ENCODE peak calls at places on chromosomes 3 and 15, in six cellular contexts. W is GM12878, G is IMR-90, D is transverse colon, C is ovary, I is adrenal gland. J is an unnamed sample.

GRCh38 chr3:112602217-112602838 is 38.6 kb downstream of the CCDC80 start:
- DNase-seq in W (peak), G (no peak), D (no peak), C (no peak), I (no peak), J (no peak)

GRCh38 chr3:142723968-142724681 is at the start of gene TRPC1:
- DNase-seq in W (no peak), G (peak), D (peak), C (peak), I (peak), J (peak)

GRCh38 chr15:79872358-79873017 is 24.3 kb downstream of the MTHFS start:
- DNase-seq in W (no peak), G (peak), D (no peak), C (no peak), I (no peak), J (peak)

GRCh38 chr15:81897011-81897677 is 148.7 kb downstream of the MEX3B start:
- DNase-seq in W (no peak), G (peak), D (no peak), C (no peak), I (no peak), J (no peak)

GRCh38 chr15:87829651-87830050 is 426.9 kb downstream of the NTRK3 start:
- DNase-seq in W (no peak), G (no peak), D (no peak), C (no peak), I (peak), J (peak)

GRCh38 chr3:196756738-196757137 is 17.1 kb downstream of the PAK2 start:
- DNase-seq in W (no peak), G (no peak), D (no peak), C (no peak), I (no peak), J (no peak)

GRCh38 chr3:134803051-134803505 is 8.0 kb downstream of the EPHB1 start:
- DNase-seq in W (peak), G (no peak), D (no peak), C (no peak), I (no peak), J (no peak)

GRCh38 chr3:149507491-149508324 is 33.2 kb downstream of the TM4SF4 start:
- DNase-seq in W (peak), G (no peak), D (no peak), C (peak), I (no peak), J (peak)

GRCh38 chr3:39147711-39148115 is 5.7 kb downstream of the CSRNP1 start:
- DNase-seq in W (no peak), G (peak), D (peak), C (peak), I (peak), J (peak)

GRCh38 chr3:55491296-55491816 is 4.2 kb upstream of the WNT5A start:
- DNase-seq in W (no peak), G (peak), D (peak), C (peak), I (peak), J (no peak)

GRCh38 chr3:168591587-168591986 is 495.9 kb upstream of the GOLIM4 start:
- DNase-seq in W (no peak), G (no peak), D (no peak), C (no peak), I (no peak), J (no peak)

GRCh38 chr15:48643776-48644497 is 1.6 kb downstream of the FBN1 start:
- DNase-seq in W (no peak), G (no peak), D (no peak), C (no peak), I (no peak), J (no peak)

GRCh38 chr15:48644827-48645557 is 517 bp downstream of the FBN1 start:
- DNase-seq in W (no peak), G (peak), D (no peak), C (peak), I (peak), J (no peak)

GRCh38 chr15:48646364-48646763 is 855 bp upstream of the FBN1 start:
- DNase-seq in W (no peak), G (no peak), D (no peak), C (peak), I (no peak), J (no peak)

GRCh38 chr15:48644498-48644826 is 1.0 kb downstream of the FBN1 start:
- DNase-seq in W (no peak), G (peak), D (no peak), C (peak), I (peak), J (no peak)

DNA sequence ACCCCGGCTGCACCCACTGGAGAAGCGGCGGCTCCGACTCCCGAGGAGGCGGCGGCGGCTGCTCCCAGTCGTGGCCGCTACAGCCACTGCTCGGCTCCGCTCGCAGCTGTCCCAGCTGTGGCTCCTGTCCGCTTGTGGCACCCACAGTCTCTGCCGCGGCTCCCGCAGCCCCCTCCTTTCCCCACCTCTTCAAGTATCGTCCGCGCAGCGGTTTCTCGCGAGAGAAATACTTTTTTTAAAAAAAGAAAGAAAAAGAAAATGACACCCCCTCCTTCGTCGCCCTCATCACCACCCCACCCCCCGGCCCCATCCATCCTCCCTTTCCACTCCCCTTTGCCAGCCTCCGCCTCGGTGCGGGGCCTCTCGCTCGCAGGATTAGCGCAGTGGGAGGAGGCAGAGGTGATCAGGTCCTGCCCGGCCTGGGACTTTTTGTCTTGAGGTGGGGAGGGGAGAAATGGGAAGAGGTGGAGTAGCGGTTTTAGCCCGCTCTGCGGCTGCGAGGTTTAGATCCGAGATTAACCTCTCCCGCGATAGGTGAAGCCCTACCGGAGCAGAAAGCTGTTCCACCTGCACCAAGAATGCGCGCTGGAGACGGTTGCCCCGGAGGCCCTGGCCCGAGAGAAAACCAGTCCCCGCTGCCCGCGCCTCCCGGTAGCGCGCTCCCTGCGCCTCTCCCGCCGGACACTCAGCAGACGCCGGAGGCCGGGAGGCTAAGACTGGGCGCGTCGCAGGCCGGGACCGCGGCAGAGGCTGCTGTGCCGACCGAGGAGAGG is at the start of gene FBN1:
- DNase-seq in W (peak), G (peak), D (peak), C (peak), I (peak), J (peak)
- H3K4me3 ChIP-seq in W (peak), G (peak), D (peak), C (peak), I (peak), J (no peak)

GRCh38 chr3:98778383-98778782 is 15.2 kb downstream of the ST3GAL6 start:
- DNase-seq in W (no peak), G (peak), D (no peak), C (no peak), I (no peak), J (peak)

GRCh38 chr3:98776114-98776513 is 13.0 kb downstream of the ST3GAL6 start:
- DNase-seq in W (no peak), G (no peak), D (no peak), C (no peak), I (no peak), J (no peak)

GRCh38 chr3:98777286-98777685 is 14.1 kb downstream of the ST3GAL6 start:
- DNase-seq in W (no peak), G (no peak), D (no peak), C (no peak), I (no peak), J (no peak)

GRCh38 chr3:98778852-98779379 is 15.8 kb downstream of the ST3GAL6 start:
- DNase-seq in W (no peak), G (peak), D (no peak), C (no peak), I (no peak), J (peak)

GRCh38 chr3:98777801-98778220 is 14.7 kb downstream of the ST3GAL6 start:
- DNase-seq in W (no peak), G (peak), D (no peak), C (no peak), I (no peak), J (no peak)
- TF ChIP-seq CTCF in W (no peak), G (peak), D (no peak), C (no peak), I (no peak), J (no peak)

DNA sequence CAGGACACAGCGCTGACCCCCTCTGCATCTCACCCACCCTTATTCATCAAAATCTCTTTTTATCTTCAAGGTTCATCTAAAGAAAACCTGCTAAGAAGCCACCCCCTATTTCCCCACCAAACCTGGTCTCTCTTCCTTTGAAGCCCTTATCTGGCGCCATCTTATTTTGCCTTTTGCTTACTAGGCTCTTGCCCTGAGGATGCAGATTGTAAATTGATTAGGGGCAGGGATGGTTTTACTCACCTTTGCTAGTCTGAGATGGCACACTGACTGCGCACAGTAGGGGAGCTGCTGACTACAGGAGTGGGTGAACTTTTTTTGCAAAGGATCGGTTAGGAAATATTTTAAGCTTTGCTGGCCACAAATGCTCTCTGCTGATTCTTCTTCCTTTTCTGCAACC is 78.9 kb upstream of the BHLHE40 start:
- DNase-seq in W (no peak), G (no peak), D (no peak), C (no peak), I (no peak), J (no peak)
- TF ChIP-seq POLR2A in W (no peak), G (no peak), D (no peak), C (no peak), I (no peak), J (no peak)

GRCh38 chr3:144039661-144040060 is 68.0 kb downstream of the DIPK2A start:
- DNase-seq in W (no peak), G (peak), D (no peak), C (no peak), I (no peak), J (peak)
- H3K4me3 ChIP-seq in W (no peak), G (no peak), D (no peak), C (no peak), I (no peak), J (no peak)